ENCODE peak calls at places on chromosome 7, in seven cellular contexts. D is H1, B is SK-N-SH, P is GM12878, F is K562, U is HCT116, X is HepG2. V is an unnamed sample.

GRCh38 chr7:70788276-70788675 is 343.7 kb upstream of the GALNT17 start:
- DNase-seq in D (no peak), B (peak; percentile 59), P (no peak), F (no peak), U (no peak), X (no peak), V (peak; percentile 90)

GRCh38 chr7:23012797-23013714 is 874 bp downstream of the HYCC1 start:
- DNase-seq in D (peak; percentile 66), B (peak; percentile 62), P (no peak), F (peak; percentile 36), U (no peak), X (peak; percentile 14), V (no peak)

GRCh38 chr7:27173412-27174076 is 576 bp downstream of the HOXA10 start:
- DNase-seq in D (peak; percentile 73), B (peak; percentile 54), P (no peak), F (no peak), U (no peak), X (no peak), V (no peak)

GRCh38 chr7:128033246-128033645 is 2.0 kb upstream of the LRRC4 start:
- DNase-seq in D (no peak), B (no peak), P (no peak), F (no peak), U (no peak), X (no peak), V (no peak)

GRCh38 chr7:11489280-11489679 is 342.7 kb downstream of the THSD7A start:
- DNase-seq in D (no peak), B (no peak), P (no peak), F (no peak), U (no peak), X (no peak), V (no peak)

GRCh38 chr7:98354511-98355249 is 46.2 kb downstream of the BAIAP2L1 start:
- DNase-seq in D (no peak), B (no peak), P (no peak), F (no peak), U (peak; percentile 91), X (peak; percentile 62), V (peak; percentile 38)

GRCh38 chr7:22962775-22963358 is 51.1 kb downstream of the HYCC1 start:
- DNase-seq in D (no peak), B (no peak), P (no peak), F (no peak), U (no peak), X (no peak), V (no peak)

GRCh38 chr7:96179863-96180262 is 142.0 kb downstream of the SLC25A13 start:
- DNase-seq in D (no peak), B (no peak), P (no peak), F (no peak), U (no peak), X (no peak), V (peak; percentile 5)

GRCh38 chr7:107501593-107501992 is 31.7 kb downstream of the GPR22 start:
- DNase-seq in D (no peak), B (peak; percentile 56), P (no peak), F (peak; percentile 70), U (peak; percentile 26), X (peak; percentile 36), V (peak; percentile 42)

GRCh38 chr7:85102813-85103350 is 84.0 kb downstream of the SEMA3D start:
- DNase-seq in D (no peak), B (no peak), P (no peak), F (no peak), U (no peak), X (no peak), V (no peak)

GRCh38 chr7:14841850-14842249 is 60.7 kb downstream of the DGKB start:
- DNase-seq in D (no peak), B (no peak), P (no peak), F (no peak), U (no peak), X (no peak), V (no peak)

GRCh38 chr7:77313086-77313485 is 103.1 kb downstream of the GSAP start:
- DNase-seq in D (no peak), B (no peak), P (no peak), F (no peak), U (no peak), X (no peak), V (no peak)

GRCh38 chr7:4730276-4730675 is 45.1 kb upstream of the AP5Z1 start:
- DNase-seq in D (no peak), B (no peak), P (no peak), F (no peak), U (no peak), X (no peak), V (no peak)

GRCh38 chr7:22333680-22334141 is 23.2 kb downstream of the RAPGEF5 start:
- DNase-seq in D (no peak), B (no peak), P (no peak), F (no peak), U (no peak), X (no peak), V (no peak)

GRCh38 chr7:6615853-6616555 is 594 bp downstream of the ZNF853 start:
- DNase-seq in D (peak; percentile 77), B (peak; percentile 83), P (no peak), F (no peak), U (no peak), X (peak; percentile 24), V (peak; percentile 35)

GRCh38 chr7:91913612-91914011 is 27.1 kb upstream of the AKAP9 start:
- DNase-seq in D (no peak), B (no peak), P (no peak), F (no peak), U (no peak), X (no peak), V (no peak)

GRCh38 chr7:123748171-123748733 is 551 bp downstream of the WASL start:
- DNase-seq in D (peak; percentile 52), B (peak; percentile 81), P (no peak), F (peak; percentile 72), U (no peak), X (no peak), V (peak; percentile 20)

GRCh38 chr7:40230086-40230485 is 95.3 kb downstream of the SUGCT start:
- DNase-seq in D (no peak), B (no peak), P (no peak), F (no peak), U (no peak), X (no peak), V (no peak)
- TF ChIP-seq JUND in D (no peak), B (no peak), P (no peak), F (no peak), U (no peak), X (no peak), V (no peak)

DNA sequence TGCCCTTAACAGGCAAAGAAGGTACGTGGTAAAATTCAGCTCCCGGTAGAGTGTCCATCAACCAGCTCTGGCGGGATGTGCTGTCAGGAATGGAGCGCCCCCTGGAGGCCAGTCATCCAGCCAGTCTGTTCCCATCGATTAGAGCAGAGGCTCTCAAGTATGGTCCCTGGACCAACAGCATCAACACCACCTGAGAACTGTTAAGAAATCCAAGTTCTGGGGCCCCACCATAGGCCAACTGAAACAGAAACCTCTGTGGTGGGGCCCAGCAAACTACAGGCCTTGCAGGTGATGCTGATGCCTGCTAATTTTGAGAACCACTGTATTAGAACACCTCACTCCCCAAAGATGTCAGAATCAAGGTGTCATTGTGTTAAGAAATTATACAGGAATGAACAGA is 109.2 kb downstream of the DPY19L1 start:
- DNase-seq in D (peak; percentile 93), B (peak; percentile 16), P (no peak), F (peak; percentile 17), U (peak; percentile 31), X (peak; percentile 46), V (peak; percentile 82)
- TF ChIP-seq JUND in D (no peak), B (no peak), P (no peak), F (no peak), U (no peak), X (no peak), V (no peak)

GRCh38 chr7:89687266-89687665 is 467.0 kb upstream of the STEAP1 start:
- DNase-seq in D (no peak), B (no peak), P (no peak), F (no peak), U (no peak), X (no peak), V (no peak)
- TF ChIP-seq JUND in D (no peak), B (no peak), P (no peak), F (no peak), U (no peak), X (no peak), V (no peak)

GRCh38 chr7:112453505-112454171 is 3.4 kb downstream of the IFRD1 start:
- DNase-seq in D (no peak), B (no peak), P (no peak), F (no peak), U (no peak), X (no peak), V (no peak)
- TF ChIP-seq JUND in D (no peak), B (no peak), P (no peak), F (peak; percentile 44), U (no peak), X (no peak), V (no peak)

GRCh38 chr7:137342340-137342739 is 1.2 kb downstream of the PTN start:
- DNase-seq in D (no peak), B (no peak), P (no peak), F (no peak), U (no peak), X (no peak), V (no peak)

GRCh38 chr7:137342751-137343482 is 616 bp downstream of the PTN start:
- DNase-seq in D (no peak), B (no peak), P (no peak), F (no peak), U (no peak), X (no peak), V (no peak)

GRCh38 chr7:137345799-137346449 is 2.4 kb upstream of the PTN start:
- DNase-seq in D (no peak), B (no peak), P (no peak), F (no peak), U (no peak), X (no peak), V (no peak)

GRCh38 chr7:137337902-137338301 is 5.6 kb downstream of the PTN start:
- DNase-seq in D (no peak), B (no peak), P (no peak), F (no peak), U (no peak), X (no peak), V (no peak)

DNA sequence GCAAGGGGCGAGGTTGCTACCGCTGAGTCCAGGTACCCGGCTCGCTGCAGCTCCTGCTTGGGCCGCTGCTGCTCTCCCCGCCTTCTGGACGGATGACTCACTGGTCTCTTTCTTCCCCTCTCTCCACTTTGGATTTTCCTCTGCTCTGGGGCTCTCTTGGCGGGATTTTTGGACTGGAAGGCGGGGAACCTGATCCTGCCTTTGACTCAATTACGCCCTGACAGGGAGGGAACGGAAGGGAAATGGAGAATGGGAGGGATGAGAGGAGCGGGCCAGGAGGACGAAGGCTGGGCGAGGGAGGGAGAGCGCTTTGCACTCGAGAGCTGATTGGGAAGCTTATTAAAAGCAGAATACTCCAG is at the start of gene PTN:
- DNase-seq in D (peak; percentile 73), B (peak; percentile 58), P (no peak), F (no peak), U (no peak), X (no peak), V (no peak)
- TF ChIP-seq JUND in D (peak; percentile 90), B (peak; percentile 61), P (no peak), F (no peak), U (no peak), X (no peak), V (no peak)

V was measured in T47D.